ENCODE peak calls at places on chromosomes 6 and 20, in five cellular contexts. One of them, this sample, is unnamed.

GRCh38 chr6:146546440-146546839 is 2.8 kb downstream of the RAB32 start:
- DNase-seq in gastrocnemius medialis: peak; percentile 19
- DNase-seq in fibroblast of lung: peak; percentile 92
- DNase-seq in cardiac muscle cell: no peak
- DNase-seq in left ventricle myocardium inferior: no peak
- DNase-seq in this sample: no peak

GRCh38 chr6:81769834-81770233 is 17.4 kb upstream of the TENT5A start:
- DNase-seq in cardiac muscle cell: peak; percentile 23
- DNase-seq in fibroblast of lung: peak; percentile 70
- DNase-seq in gastrocnemius medialis: no peak
- DNase-seq in left ventricle myocardium inferior: no peak
- DNase-seq in this sample: no peak

GRCh38 chr6:10843554-10843953 is 5.2 kb upstream of the MAK start:
- DNase-seq in gastrocnemius medialis: no peak
- DNase-seq in cardiac muscle cell: no peak
- DNase-seq in fibroblast of lung: no peak
- DNase-seq in left ventricle myocardium inferior: no peak
- DNase-seq in this sample: no peak

GRCh38 chr6:13362432-13362831 is 34.1 kb upstream of the TBC1D7 start:
- DNase-seq in gastrocnemius medialis: no peak
- DNase-seq in fibroblast of lung: peak; percentile 96
- DNase-seq in cardiac muscle cell: peak; percentile 48
- DNase-seq in left ventricle myocardium inferior: no peak
- DNase-seq in this sample: no peak

GRCh38 chr6:160790028-160790792 is 88.2 kb downstream of the PLG start:
- DNase-seq in cardiac muscle cell: no peak
- DNase-seq in left ventricle myocardium inferior: no peak
- DNase-seq in fibroblast of lung: no peak
- DNase-seq in gastrocnemius medialis: no peak
- DNase-seq in this sample: no peak

GRCh38 chr6:16168858-16169257 is 40.0 kb downstream of the MYLIP start:
- DNase-seq in left ventricle myocardium inferior: no peak
- DNase-seq in cardiac muscle cell: peak; percentile 53
- DNase-seq in gastrocnemius medialis: no peak
- DNase-seq in fibroblast of lung: peak; percentile 24
- DNase-seq in this sample: no peak

GRCh38 chr6:154112181-154112809 is 73.3 kb downstream of the OPRM1 start:
- DNase-seq in cardiac muscle cell: no peak
- DNase-seq in fibroblast of lung: peak; percentile 20
- DNase-seq in left ventricle myocardium inferior: no peak
- DNase-seq in gastrocnemius medialis: no peak
- DNase-seq in this sample: no peak

GRCh38 chr20:51801220-51801991 is 915 bp downstream of the SALL4 start:
- DNase-seq in fibroblast of lung: no peak
- DNase-seq in gastrocnemius medialis: no peak
- DNase-seq in cardiac muscle cell: peak; percentile 66
- DNase-seq in left ventricle myocardium inferior: no peak
- DNase-seq in this sample: no peak

GRCh38 chr6:114739656-114740055 is 396.8 kb upstream of the HS3ST5 start:
- DNase-seq in gastrocnemius medialis: no peak
- DNase-seq in cardiac muscle cell: no peak
- DNase-seq in left ventricle myocardium inferior: no peak
- DNase-seq in fibroblast of lung: no peak
- DNase-seq in this sample: no peak

GRCh38 chr6:145148392-145149175 is 586.7 kb downstream of the EPM2A start:
- DNase-seq in gastrocnemius medialis: peak; percentile 68
- DNase-seq in fibroblast of lung: peak; percentile 79
- DNase-seq in left ventricle myocardium inferior: no peak
- DNase-seq in cardiac muscle cell: no peak
- DNase-seq in this sample: no peak

GRCh38 chr20:63017076-63017825 is 10.5 kb upstream of the BHLHE23 start:
- DNase-seq in fibroblast of lung: no peak
- DNase-seq in left ventricle myocardium inferior: peak; percentile 13
- DNase-seq in gastrocnemius medialis: no peak
- DNase-seq in cardiac muscle cell: no peak
- DNase-seq in this sample: peak; percentile 37

GRCh38 chr6:56689114-56689513 is 46.4 kb upstream of the DST start:
- DNase-seq in left ventricle myocardium inferior: no peak
- DNase-seq in fibroblast of lung: no peak
- DNase-seq in cardiac muscle cell: no peak
- DNase-seq in gastrocnemius medialis: no peak
- DNase-seq in this sample: no peak
- H3K4me3 ChIP-seq in left ventricle myocardium inferior: peak overlapping the region; percentile 66
- H3K4me3 ChIP-seq in fibroblast of lung: peak overlapping the region; percentile 42
- H3K4me3 ChIP-seq in cardiac muscle cell: no peak overlapping the region
- H3K4me3 ChIP-seq in gastrocnemius medialis: peak overlapping the region; percentile 30
- H3K4me3 ChIP-seq in this sample: no peak overlapping the region

GRCh38 chr6:98769546-98769945 is 64.8 kb upstream of the POU3F2 start:
- DNase-seq in cardiac muscle cell: peak; percentile 5
- DNase-seq in fibroblast of lung: peak; percentile 64
- DNase-seq in gastrocnemius medialis: no peak
- DNase-seq in left ventricle myocardium inferior: no peak
- DNase-seq in this sample: no peak

GRCh38 chr6:98759459-98759858 is 74.9 kb upstream of the POU3F2 start:
- DNase-seq in cardiac muscle cell: no peak
- DNase-seq in fibroblast of lung: no peak
- DNase-seq in left ventricle myocardium inferior: no peak
- DNase-seq in gastrocnemius medialis: no peak
- DNase-seq in this sample: no peak

DNA sequence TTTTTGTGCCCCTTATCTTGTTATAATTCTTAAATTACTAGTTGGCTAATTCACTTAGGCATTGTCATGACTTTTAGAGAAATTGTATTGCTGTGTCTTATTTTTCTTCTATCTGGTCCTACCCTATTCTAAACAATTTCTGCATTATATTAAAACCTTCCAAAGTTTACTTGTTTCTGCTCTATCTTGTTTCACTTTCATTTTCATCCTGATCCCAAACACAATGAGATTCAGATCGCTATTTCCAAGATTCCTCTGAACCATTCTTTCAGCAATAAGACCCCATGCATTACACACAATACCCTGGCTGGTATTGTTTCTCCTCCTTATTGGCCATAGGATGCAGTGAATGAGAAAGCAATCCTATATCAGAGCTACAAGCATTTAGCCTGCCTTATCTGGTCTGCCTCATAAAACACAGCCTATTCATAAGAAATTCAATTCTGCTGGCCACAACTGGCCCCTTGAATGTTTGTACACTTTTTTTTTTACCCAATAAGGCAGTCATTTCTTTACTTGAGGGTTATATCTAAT is 69.9 kb upstream of the POU3F2 start:
- DNase-seq in cardiac muscle cell: no peak
- DNase-seq in left ventricle myocardium inferior: no peak
- DNase-seq in gastrocnemius medialis: no peak
- DNase-seq in fibroblast of lung: peak; percentile 34
- DNase-seq in this sample: no peak
- H3K27ac ChIP-seq in cardiac muscle cell: no peak overlapping the region
- H3K27ac ChIP-seq in left ventricle myocardium inferior: no peak overlapping the region
- H3K27ac ChIP-seq in gastrocnemius medialis: no peak overlapping the region
- H3K27ac ChIP-seq in fibroblast of lung: no peak overlapping the region
- H3K27ac ChIP-seq in this sample: no peak overlapping the region

DNA sequence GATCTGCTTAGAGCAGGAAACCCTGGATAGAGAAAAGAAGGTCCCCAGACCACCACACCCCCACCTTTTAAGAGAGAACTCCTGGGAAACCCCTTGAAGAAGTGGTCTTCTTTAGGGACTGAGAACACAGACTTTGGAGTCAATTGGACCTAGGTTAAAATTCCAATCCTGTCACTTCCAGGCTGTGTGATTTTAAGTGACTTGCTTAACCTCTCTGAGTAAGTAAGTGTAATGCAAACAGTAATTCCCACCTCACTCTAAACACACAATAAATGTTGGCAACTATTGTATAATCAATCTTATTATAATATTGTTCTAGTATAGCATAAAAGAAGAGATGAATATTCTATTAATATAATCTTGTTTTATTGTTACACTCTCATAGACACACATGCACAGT is 3.3 kb downstream of the TFEB start:
- DNase-seq in left ventricle myocardium inferior: no peak
- DNase-seq in gastrocnemius medialis: no peak
- DNase-seq in fibroblast of lung: no peak
- DNase-seq in cardiac muscle cell: no peak
- DNase-seq in this sample: no peak
- H3K27me3 ChIP-seq in left ventricle myocardium inferior: no peaks in the 10 kb centered on the region
- H3K27me3 ChIP-seq in gastrocnemius medialis: no peaks in the 10 kb centered on the region
- H3K27me3 ChIP-seq in fibroblast of lung: no peaks in the 10 kb centered on the region
- H3K27me3 ChIP-seq in cardiac muscle cell: no peaks in the 10 kb centered on the region
- H3K27me3 ChIP-seq in this sample: no peaks in the 10 kb centered on the region

GRCh38 chr6:75932067-75932466 is 140.4 kb downstream of the IMPG1 start:
- DNase-seq in left ventricle myocardium inferior: peak; percentile 20
- DNase-seq in gastrocnemius medialis: no peak
- DNase-seq in fibroblast of lung: peak; percentile 9
- DNase-seq in cardiac muscle cell: peak; percentile 80
- DNase-seq in this sample: no peak

GRCh38 chr6:75933387-75933975 is 139.0 kb downstream of the IMPG1 start:
- DNase-seq in left ventricle myocardium inferior: no peak
- DNase-seq in cardiac muscle cell: peak; percentile 34
- DNase-seq in fibroblast of lung: no peak
- DNase-seq in gastrocnemius medialis: no peak
- DNase-seq in this sample: no peak

GRCh38 chr6:75935473-75935793 is 137.0 kb downstream of the IMPG1 start:
- DNase-seq in fibroblast of lung: no peak
- DNase-seq in gastrocnemius medialis: no peak
- DNase-seq in cardiac muscle cell: no peak
- DNase-seq in left ventricle myocardium inferior: no peak
- DNase-seq in this sample: no peak

GRCh38 chr6:75936682-75937081 is 135.8 kb downstream of the IMPG1 start:
- DNase-seq in fibroblast of lung: no peak
- DNase-seq in left ventricle myocardium inferior: no peak
- DNase-seq in cardiac muscle cell: no peak
- DNase-seq in gastrocnemius medialis: no peak
- DNase-seq in this sample: no peak

DNA sequence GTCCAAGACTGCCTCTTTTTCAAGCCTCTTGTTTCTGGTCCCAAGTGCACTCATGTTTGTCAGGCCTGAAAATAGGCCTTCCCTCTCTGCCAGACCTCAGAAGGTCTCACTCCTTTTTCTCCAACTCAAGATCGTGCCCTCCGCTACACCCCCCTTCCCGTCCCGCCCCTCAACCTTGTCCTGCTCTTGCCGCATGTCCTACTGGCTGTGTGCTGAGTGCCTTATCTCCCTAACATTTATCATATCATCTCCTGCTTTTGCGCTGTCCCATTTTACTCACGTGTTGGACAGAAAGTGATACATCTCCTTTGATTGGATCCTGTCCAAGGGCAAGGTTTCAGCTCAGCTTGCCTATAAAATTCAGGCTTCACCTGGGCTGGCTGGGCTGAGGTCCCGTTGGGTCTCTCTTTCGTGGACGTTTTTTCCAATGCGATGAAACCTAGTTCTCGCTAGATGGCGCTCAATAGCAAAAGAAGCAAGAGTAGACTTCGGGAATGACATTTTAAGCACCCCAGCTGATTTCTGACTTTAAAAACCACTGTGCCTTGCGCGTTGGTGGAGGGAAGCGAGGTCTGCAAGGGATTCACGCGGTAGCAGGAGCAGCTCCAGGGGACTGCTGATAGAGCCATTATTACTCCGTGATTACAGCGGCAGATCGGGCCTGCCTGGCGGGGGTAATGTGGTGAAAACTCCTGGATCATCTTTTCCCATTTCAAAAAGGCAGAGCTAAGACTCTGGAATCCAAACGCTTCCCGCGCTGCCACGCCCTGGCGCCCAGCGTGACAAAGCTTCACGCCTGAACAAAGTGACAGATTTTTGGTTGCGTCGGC is 137.6 kb downstream of the IMPG1 start:
- DNase-seq in fibroblast of lung: peak; percentile 77
- DNase-seq in gastrocnemius medialis: peak; percentile 13
- DNase-seq in cardiac muscle cell: peak; percentile 87
- DNase-seq in left ventricle myocardium inferior: no peak
- DNase-seq in this sample: no peak
- H3K4me3 ChIP-seq in fibroblast of lung: peak overlapping the region; percentile 39
- H3K4me3 ChIP-seq in gastrocnemius medialis: peak overlapping the region; percentile 49
- H3K4me3 ChIP-seq in cardiac muscle cell: peak overlapping the region; percentile 4
- H3K4me3 ChIP-seq in left ventricle myocardium inferior: peak overlapping the region; percentile 61
- H3K4me3 ChIP-seq in this sample: peak overlapping the region; percentile 19

GRCh38 chr6:149213829-149214228 is 103.7 kb upstream of the TAB2 start:
- DNase-seq in fibroblast of lung: peak; percentile 78
- DNase-seq in left ventricle myocardium inferior: no peak
- DNase-seq in cardiac muscle cell: no peak
- DNase-seq in gastrocnemius medialis: no peak
- DNase-seq in this sample: no peak
- H3K27ac ChIP-seq in fibroblast of lung: no peak overlapping the region
- H3K27ac ChIP-seq in left ventricle myocardium inferior: no peak overlapping the region
- H3K27ac ChIP-seq in cardiac muscle cell: no peak overlapping the region
- H3K27ac ChIP-seq in gastrocnemius medialis: no peak overlapping the region
- H3K27ac ChIP-seq in this sample: no peak overlapping the region

DNA sequence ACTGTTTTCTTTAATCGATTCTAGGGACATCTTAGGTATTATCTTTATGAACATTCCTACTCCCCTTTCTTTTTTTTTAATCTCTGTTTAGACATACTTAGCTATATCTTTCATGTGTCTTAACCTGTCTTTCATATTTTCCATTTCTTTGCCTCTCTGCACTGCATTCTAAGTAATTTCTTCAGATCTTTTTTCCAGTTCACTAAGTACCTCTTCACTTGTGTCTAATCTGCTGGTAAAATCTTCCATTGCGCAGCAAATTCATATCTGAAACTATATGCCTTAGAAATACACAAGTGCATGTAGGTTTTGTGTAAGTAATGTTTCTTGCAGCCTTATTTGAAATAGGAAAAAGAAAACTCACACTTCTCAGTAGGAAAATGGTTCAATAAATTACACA is 165.4 kb upstream of the BTBD3 start:
- DNase-seq in left ventricle myocardium inferior: no peak
- DNase-seq in gastrocnemius medialis: no peak
- DNase-seq in cardiac muscle cell: no peak
- DNase-seq in fibroblast of lung: no peak
- DNase-seq in this sample: no peak
- H3K27me3 ChIP-seq in left ventricle myocardium inferior: no peaks in the 10 kb centered on the region
- H3K27me3 ChIP-seq in gastrocnemius medialis: no peaks in the 10 kb centered on the region
- H3K27me3 ChIP-seq in cardiac muscle cell: no peaks in the 10 kb centered on the region
- H3K27me3 ChIP-seq in fibroblast of lung: no peaks in the 10 kb centered on the region
- H3K27me3 ChIP-seq in this sample: no peaks in the 10 kb centered on the region

DNA sequence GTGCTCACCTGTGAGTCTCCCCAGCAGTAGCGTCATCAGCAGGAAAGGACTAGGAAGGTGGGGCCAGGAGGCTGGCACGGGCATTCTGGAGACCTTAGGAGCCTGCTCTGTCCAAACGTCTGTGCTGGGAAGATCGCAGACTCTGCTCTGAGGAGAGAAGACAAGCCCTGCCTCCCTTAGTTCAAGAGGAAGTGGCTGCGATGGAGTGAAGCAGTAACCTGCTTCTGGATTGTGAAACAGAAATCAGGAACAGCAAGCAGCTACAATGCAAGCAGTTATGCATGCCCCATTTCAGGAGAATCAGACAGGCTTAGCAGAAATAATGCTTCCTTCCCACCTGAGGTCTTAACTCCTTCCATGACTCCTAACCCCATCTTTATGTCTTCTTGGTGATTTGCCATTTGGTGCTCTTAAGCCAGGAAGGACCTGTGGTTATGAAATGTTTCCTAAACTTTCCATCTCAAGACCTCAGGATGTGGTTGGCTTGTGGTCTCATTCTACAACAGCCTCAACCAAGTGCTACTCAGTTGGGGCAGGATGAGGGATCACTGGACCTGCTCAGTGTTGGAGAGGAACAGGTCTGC is at the start of gene SIRPB1:
- DNase-seq in fibroblast of lung: peak; percentile 13
- DNase-seq in cardiac muscle cell: no peak
- DNase-seq in gastrocnemius medialis: no peak
- DNase-seq in left ventricle myocardium inferior: no peak
- DNase-seq in this sample: no peak
- H3K4me3 ChIP-seq in fibroblast of lung: no peak within 1 kb of the TSS
- H3K4me3 ChIP-seq in cardiac muscle cell: no peak within 1 kb of the TSS
- H3K4me3 ChIP-seq in gastrocnemius medialis: no peak within 1 kb of the TSS
- H3K4me3 ChIP-seq in left ventricle myocardium inferior: no peak within 1 kb of the TSS
- H3K4me3 ChIP-seq in this sample: no peak within 1 kb of the TSS

This sample was measured in aorta.